ENCODE peak calls at places on chromosome 20, in five cellular contexts. H is stimulated activated CD8-positive, alpha-beta memory T cell treated with anti-CD3 and anti-CD28 coated beads, Interleukin-7, amount 100 ng/mL, for 24 hours; P is T-cell; G is AG09309; J is Ammon's horn. T is an unnamed sample.

GRCh38 chr20:57791178-57791945 is 81.5 kb upstream of the PMEPA1 start:
- DNase-seq in J (no peak), P (no peak), G (no peak), H (no peak), T (no peak)

GRCh38 chr20:48949304-48950170 is 28.0 kb downstream of the ARFGEF2 start:
- DNase-seq in H (no peak), J (no peak), P (no peak), G (no peak), T (no peak)

GRCh38 chr20:38316341-38316740 is 12.4 kb downstream of the BPI start:
- DNase-seq in H (no peak), J (no peak), P (no peak), G (no peak), T (no peak)

GRCh38 chr20:40688129-40689099 is 622 bp downstream of the MAFB start:
- DNase-seq in J (peak), H (no peak), P (no peak), G (no peak), T (no peak)

GRCh38 chr20:60372282-60372681 is 414.1 kb downstream of the CDH26 start:
- DNase-seq in J (no peak), P (no peak), H (no peak), G (no peak), T (no peak)

GRCh38 chr20:56358600-56359211 is at the start of gene FAM210B:
- DNase-seq in H (peak), P (peak), G (no peak), J (peak), T (peak)

GRCh38 chr20:39108746-39109145 is 146.6 kb downstream of the DHX35 start:
- DNase-seq in P (no peak), G (peak), H (no peak), J (no peak), T (no peak)

GRCh38 chr20:49464556-49464955 is 17.9 kb downstream of the KCNB1 start:
- DNase-seq in G (no peak), P (no peak), H (no peak), J (no peak), T (no peak)

GRCh38 chr20:23203951-23204730 is 118.0 kb upstream of the CD93 start:
- DNase-seq in J (no peak), G (no peak), P (no peak), H (no peak), T (no peak)

GRCh38 chr20:37615507-37616425 is 78.1 kb upstream of the CTNNBL1 start:
- DNase-seq in J (no peak), H (peak), G (no peak), P (no peak), T (peak)

GRCh38 chr20:50308513-50309279 is 118.1 kb downstream of the CEBPB start:
- DNase-seq in J (peak), H (no peak), G (peak), P (no peak), T (no peak)

GRCh38 chr20:46828471-46828870 is 66.2 kb upstream of the EYA2 start:
- DNase-seq in P (no peak), G (peak), J (no peak), H (no peak), T (no peak)

GRCh38 chr20:8837396-8837795 is 231.5 kb upstream of the PLCB4 start:
- DNase-seq in J (no peak), H (no peak), G (peak), P (no peak), T (no peak)

GRCh38 chr20:29689411-29690225 is 1567.8 kb upstream of the DEFB115 start:
- DNase-seq in P (no peak), G (no peak), J (no peak), H (peak), T (peak)